ENCODE peak calls at places on chromosomes 12 and 14, in ten cellular contexts. E is endothelial cell, W is aorta, F is kidney, R is neural crest cell, I is fibroblast of pulmonary artery, V is GM13976, Z is GM12865, A is D341Med, G is adipocyte. T is an unnamed sample.

GRCh38 chr14:55430024-55430690 is 10.3 kb downstream of the TBPL2 start:
- DNase-seq in Z (peak; percentile 81), E (peak; percentile 19), R (no peak), G (peak; percentile 88), F (no peak), A (peak; percentile 56), I (peak; percentile 85), V (peak; percentile 70), W (no peak), T (peak; percentile 46)

GRCh38 chr14:59482471-59483331 is 1.5 kb downstream of the L3HYPDH start:
- DNase-seq in R (no peak), W (no peak), E (no peak), V (no peak), I (peak; percentile 90), A (no peak), G (peak; percentile 89), Z (no peak), F (no peak), T (no peak)

GRCh38 chr14:95425369-95426115 is 90.9 kb downstream of the SYNE3 start:
- DNase-seq in V (no peak), A (no peak), I (no peak), W (no peak), F (no peak), G (no peak), Z (no peak), E (no peak), R (no peak), T (no peak)

GRCh38 chr12:109656681-109657262 is 56.9 kb upstream of the FAM222A start:
- DNase-seq in I (no peak), A (no peak), V (no peak), R (no peak), Z (no peak), F (no peak), G (no peak), W (no peak), E (no peak), T (no peak)

GRCh38 chr14:68824517-68825347 is 31.9 kb upstream of the ZFP36L1 start:
- DNase-seq in V (peak; percentile 72), Z (peak; percentile 82), A (peak; percentile 82), W (peak; percentile 95), F (peak; percentile 93), G (peak; percentile 82), I (peak; percentile 79), E (peak; percentile 84), R (peak; percentile 90), T (peak; percentile 93)

GRCh38 chr14:58708004-58708403 is 70.2 kb downstream of the DACT1 start:
- DNase-seq in Z (no peak), W (no peak), V (no peak), A (no peak), G (no peak), R (no peak), F (no peak), E (no peak), I (no peak), T (no peak)

GRCh38 chr12:31524791-31525495 is 66.0 kb downstream of the DENND5B start:
- DNase-seq in R (no peak), W (no peak), Z (peak; percentile 78), E (no peak), F (no peak), A (no peak), V (peak; percentile 22), G (no peak), I (peak; percentile 50), T (no peak)

GRCh38 chr12:124543591-124544310 is 23.7 kb downstream of the NCOR2 start:
- DNase-seq in W (no peak), G (no peak), E (no peak), R (no peak), I (no peak), F (peak; percentile 77), V (no peak), Z (no peak), A (peak; percentile 82), T (no peak)

GRCh38 chr12:111430418-111431353 is 25.0 kb downstream of the SH2B3 start:
- DNase-seq in I (no peak), R (no peak), G (no peak), A (peak; percentile 27), F (peak; percentile 67), E (no peak), W (no peak), Z (peak; percentile 78), V (peak; percentile 76), T (no peak)

GRCh38 chr12:3644103-3644502 is 108.8 kb downstream of the CRACR2A start:
- DNase-seq in I (no peak), W (no peak), F (no peak), G (no peak), Z (no peak), V (no peak), R (no peak), E (no peak), A (no peak), T (no peak)

GRCh38 chr14:75361751-75362433 is 65.9 kb upstream of the JDP2 start:
- DNase-seq in E (no peak), A (no peak), W (peak; percentile 84), I (peak; percentile 6), Z (no peak), G (peak; percentile 61), V (no peak), R (no peak), F (peak; percentile 81), T (no peak)

GRCh38 chr14:85856430-85856829 is 326.5 kb downstream of the FLRT2 start:
- DNase-seq in F (no peak), Z (no peak), G (peak; percentile 23), A (no peak), W (no peak), E (no peak), I (no peak), R (no peak), V (no peak), T (no peak)

GRCh38 chr12:111094157-111094772 is 173.9 kb upstream of the MYL2 start:
- DNase-seq in I (no peak), V (no peak), A (no peak), G (no peak), R (no peak), F (no peak), Z (no peak), W (no peak), E (no peak), T (no peak)

GRCh38 chr14:50232276-50232642 is 881 bp upstream of the SOS2 start:
- DNase-seq in R (no peak), E (no peak), G (no peak), W (no peak), I (peak; percentile 3), A (peak; percentile 36), F (no peak), V (no peak), Z (no peak), T (peak; percentile 26)

GRCh38 chr14:67940894-67941455 is 121.4 kb downstream of the RAD51B start:
- DNase-seq in I (peak; percentile 94), Z (no peak), E (no peak), F (no peak), A (no peak), V (no peak), W (no peak), R (no peak), G (peak; percentile 91), T (no peak)

GRCh38 chr14:103101964-103102688 is 7.6 kb downstream of the EXOC3L4 start:
- DNase-seq in E (no peak), W (no peak), V (no peak), R (no peak), G (no peak), I (no peak), F (peak; percentile 78), Z (no peak), A (no peak), T (peak; percentile 57)

GRCh38 chr14:104604461-104605449 is at the start of gene TMEM179:
- DNase-seq in A (peak; percentile 76), I (peak; percentile 10), E (peak; percentile 75), V (peak; percentile 60), F (no peak), G (peak; percentile 39), R (peak; percentile 65), Z (no peak), W (peak; percentile 76), T (peak; percentile 99)

GRCh38 chr12:76790564-76791552 is 26.9 kb downstream of the ZDHHC17 start:
- DNase-seq in V (peak; percentile 40), W (no peak), R (no peak), E (no peak), I (peak; percentile 37), A (peak; percentile 28), G (peak; percentile 65), Z (peak; percentile 25), F (no peak), T (peak; percentile 17)

GRCh38 chr12:123937707-123938600 is 34.7 kb downstream of the CCDC92 start:
- DNase-seq in V (peak; percentile 58), W (no peak), Z (no peak), A (no peak), F (peak; percentile 53), E (no peak), R (no peak), I (no peak), G (peak; percentile 39), T (no peak)

GRCh38 chr12:119624971-119625370 is 31.4 kb downstream of the TMEM233 start:
- DNase-seq in R (no peak), I (peak; percentile 53), A (no peak), G (no peak), E (no peak), V (no peak), Z (no peak), F (no peak), W (no peak), T (no peak)

GRCh38 chr12:3777206-3777809 is 24.4 kb upstream of the CRACR2A start:
- DNase-seq in W (no peak), Z (peak; percentile 44), R (no peak), E (peak; percentile 34), F (no peak), V (peak; percentile 51), A (peak; percentile 57), G (peak; percentile 78), I (peak; percentile 63), T (peak; percentile 56)

GRCh38 chr14:103889313-103890051 is 38.8 kb upstream of the TDRD9 start:
- DNase-seq in I (peak; percentile 8), A (no peak), W (no peak), E (no peak), R (no peak), Z (no peak), F (no peak), V (no peak), G (peak; percentile 47), T (no peak)

GRCh38 chr12:87329076-87329863 is 699.9 kb downstream of the C12orf50 start:
- DNase-seq in W (no peak), A (no peak), V (no peak), I (peak; percentile 36), R (no peak), G (no peak), F (no peak), E (no peak), Z (no peak), T (no peak)

GRCh38 chr12:124682425-124683329 is 115.3 kb upstream of the NCOR2 start:
- DNase-seq in A (no peak), E (no peak), G (no peak), I (no peak), W (no peak), Z (no peak), R (no peak), F (peak; percentile 63), V (no peak), T (no peak)

T was measured in iPS-NIHi11.